ENCODE peak calls at places on chromosomes 16 and 17, in four cellular contexts. D is endothelial cell of umbilical vein, A is mesenchymal stem cell, B is GM23248. Q is an unnamed sample.

GRCh38 chr17:30950669-30951399 is 20.0 kb upstream of the RNF135 start:
- DNase-seq in D (peak), A (peak), B (peak), Q (no peak)

GRCh38 chr17:27965224-27965623 is 72.1 kb upstream of the LYRM9 start:
- DNase-seq in D (no peak), A (no peak), B (no peak), Q (no peak)

GRCh38 chr16:1175566-1176279 is 22.8 kb downstream of the CACNA1H start:
- DNase-seq in D (no peak), A (peak), B (no peak), Q (no peak)

GRCh38 chr17:30969989-30970680 is 704 bp upstream of the RNF135 start:
- DNase-seq in D (no peak), A (no peak), B (peak), Q (peak)

GRCh38 chr16:4653981-4654380 is 29.4 kb downstream of the MGRN1 start:
- DNase-seq in D (no peak), A (no peak), B (no peak), Q (no peak)

GRCh38 chr16:53620476-53620875 is 83.2 kb downstream of the RPGRIP1L start:
- DNase-seq in D (no peak), A (no peak), B (no peak), Q (no peak)

GRCh38 chr16:8798174-8798527 is 512 bp downstream of the PMM2 start:
- DNase-seq in D (no peak), A (no peak), B (peak), Q (no peak)

GRCh38 chr17:4884489-4884888 is 14.8 kb upstream of the C17orf107 start:
- DNase-seq in D (no peak), A (no peak), B (no peak), Q (no peak)

GRCh38 chr16:49458656-49459445 is 85.2 kb downstream of the C16orf78 start:
- DNase-seq in D (no peak), A (no peak), B (no peak), Q (peak)

GRCh38 chr16:87156195-87156594 is 161.0 kb downstream of the C16orf95 start:
- DNase-seq in D (no peak), A (no peak), B (no peak), Q (no peak)

GRCh38 chr16:66152841-66153525 is 213.5 kb upstream of the CDH5 start:
- DNase-seq in D (no peak), A (peak), B (peak), Q (no peak)

GRCh38 chr17:66466933-66467367 is 164.5 kb downstream of the PRKCA start:
- DNase-seq in D (peak), A (peak), B (peak), Q (no peak)

GRCh38 chr17:14833201-14833773 is 431.8 kb downstream of the PMP22 start:
- DNase-seq in D (no peak), A (peak), B (peak), Q (peak)

GRCh38 chr16:2777231-2777902 is at the start of gene ELOB:
- DNase-seq in D (peak), A (peak), B (peak), Q (peak)

GRCh38 chr17:38458521-38458920 is 30.3 kb downstream of the ARHGAP23 start:
- DNase-seq in D (no peak), A (no peak), B (no peak), Q (no peak)

GRCh38 chr16:83438326-83438725 is 369.5 kb upstream of the HSBP1 start:
- DNase-seq in D (no peak), A (no peak), B (no peak), Q (no peak)

GRCh38 chr17:62592305-62593099 is 35.0 kb upstream of the MRC2 start:
- DNase-seq in D (peak), A (peak), B (peak), Q (no peak)

GRCh38 chr16:2319606-2320005 is 20.9 kb downstream of the ABCA3 start:
- DNase-seq in D (no peak), A (no peak), B (no peak), Q (no peak)

GRCh38 chr17:9123594-9124553 is 102.6 kb downstream of the NTN1 start:
- DNase-seq in D (no peak), A (no peak), B (peak), Q (no peak)

GRCh38 chr17:18921912-18922451 is 30.0 kb upstream of the SLC5A10 start:
- DNase-seq in D (no peak), A (no peak), B (no peak), Q (no peak)

GRCh38 chr17:43940630-43941029 is 1.6 kb downstream of the PPY start:
- DNase-seq in D (peak), A (peak), B (peak), Q (peak)

GRCh38 chr17:68431661-68432071 is 25.6 kb downstream of the WIPI1 start:
- DNase-seq in D (peak), A (peak), B (peak), Q (peak)

GRCh38 chr16:10681310-10682308 is 13.1 kb downstream of the TEKT5 start:
- DNase-seq in D (no peak), A (no peak), B (no peak), Q (no peak)

GRCh38 chr16:86722970-86723369 is 144.6 kb downstream of the FOXL1 start:
- DNase-seq in D (no peak), A (no peak), B (peak), Q (no peak)

GRCh38 chr17:8675306-8675705 is 44.8 kb upstream of the MYH10 start:
- DNase-seq in D (no peak), A (no peak), B (no peak), Q (no peak)

GRCh38 chr16:84633622-84634021 is 14.7 kb upstream of the KLHL36 start:
- DNase-seq in D (no peak), A (peak), B (no peak), Q (no peak)

GRCh38 chr16:87854053-87854906 is 15.0 kb downstream of the SLC7A5 start:
- DNase-seq in D (no peak), A (no peak), B (no peak), Q (no peak)

GRCh38 chr16:62170642-62171041 is 134.4 kb upstream of the CDH8 start:
- DNase-seq in D (no peak), A (no peak), B (no peak), Q (no peak)

GRCh38 chr17:72380120-72380519 is 259.3 kb downstream of the SOX9 start:
- DNase-seq in D (no peak), A (no peak), B (no peak), Q (no peak)
- H3K9ac ChIP-seq in D (no peak), A (no peak), B (no peak), Q (no peak)

GRCh38 chr17:29111816-29112499 is 68.2 kb downstream of the MYO18A start:
- DNase-seq in D (peak), A (peak), B (peak), Q (peak)
- H2AFZ ChIP-seq in D (no peak), A (no peak), B (no peak), Q (no peak)

GRCh38 chr16:75617121-75617520 is 6.0 kb downstream of the ADAT1 start:
- DNase-seq in D (no peak), A (no peak), B (no peak), Q (no peak)
- H3K9ac ChIP-seq in D (no peak), A (no peak), B (no peak), Q (no peak)

DNA sequence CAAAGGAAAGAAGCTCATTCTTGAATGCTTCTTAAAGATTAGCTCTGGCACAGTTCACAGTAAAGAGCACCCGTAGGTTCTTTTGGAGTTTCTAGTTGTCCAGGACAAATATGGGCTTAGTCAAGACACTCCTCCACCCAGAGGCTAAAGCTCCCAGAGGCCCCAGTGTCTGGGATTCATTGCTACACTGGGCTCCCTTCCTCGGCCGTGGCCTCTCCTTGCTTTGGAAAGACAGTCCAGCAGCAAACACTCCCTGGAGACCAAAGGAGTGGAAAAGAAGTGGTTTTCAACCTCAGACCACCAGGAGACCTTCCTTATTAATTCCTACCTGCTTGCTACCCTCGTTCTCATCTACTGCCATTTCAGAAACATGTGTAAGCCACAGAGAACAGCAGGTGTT is 17.1 kb downstream of the PHB1 start:
- DNase-seq in D (no peak), A (no peak), B (peak), Q (no peak)
- H2AFZ ChIP-seq in D (no peak), A (no peak), B (peak), Q (peak)

GRCh38 chr17:64662774-64663367 is 764 bp upstream of the SMURF2 start:
- DNase-seq in D (no peak), A (no peak), B (no peak), Q (no peak)
- H3K9ac ChIP-seq in D (peak), A (peak), B (peak), Q (peak)

GRCh38 chr16:27177031-27177774 is 26.1 kb upstream of the KDM8 start:
- DNase-seq in D (peak), A (peak), B (peak), Q (no peak)
- H2AFZ ChIP-seq in D (peak), A (peak), B (peak), Q (no peak)

GRCh38 chr17:11514981-11515680 is 83.1 kb upstream of the DNAH9 start:
- DNase-seq in D (no peak), A (no peak), B (no peak), Q (no peak)

GRCh38 chr17:11515901-11516300 is 82.4 kb upstream of the DNAH9 start:
- DNase-seq in D (no peak), A (no peak), B (no peak), Q (no peak)

GRCh38 chr17:11506635-11507034 is 91.6 kb upstream of the DNAH9 start:
- DNase-seq in D (no peak), A (no peak), B (peak), Q (peak)

GRCh38 chr17:11514565-11514964 is 83.7 kb upstream of the DNAH9 start:
- DNase-seq in D (no peak), A (no peak), B (no peak), Q (no peak)

DNA sequence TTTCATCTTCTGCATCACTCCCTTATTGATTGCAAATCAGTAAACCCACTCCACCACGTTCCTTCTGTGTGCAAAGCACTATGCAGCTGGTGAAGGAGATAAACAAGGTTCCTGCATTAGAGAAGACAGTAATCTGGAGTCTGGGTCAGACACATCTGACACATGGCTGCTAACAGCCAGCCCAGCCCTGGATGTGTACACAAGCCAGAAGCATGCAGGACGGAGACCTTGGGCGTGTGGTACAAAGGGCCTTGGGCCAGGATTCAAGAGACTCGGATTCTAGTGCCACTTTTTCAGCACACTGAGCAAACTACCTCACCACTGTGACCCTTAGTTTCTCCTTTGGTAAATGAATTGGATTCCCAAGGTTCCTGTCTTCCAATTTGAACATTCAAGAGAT is 86.6 kb upstream of the DNAH9 start:
- DNase-seq in D (no peak), A (no peak), B (no peak), Q (no peak)
- H3K9ac ChIP-seq in D (no peak), A (no peak), B (no peak), Q (no peak)

GRCh38 chr17:51166987-51167931 is 1.0 kb downstream of the NME2 start:
- DNase-seq in D (peak), A (peak), B (peak), Q (peak)
- H2AFZ ChIP-seq in D (peak), A (peak), B (peak), Q (peak)

DNA sequence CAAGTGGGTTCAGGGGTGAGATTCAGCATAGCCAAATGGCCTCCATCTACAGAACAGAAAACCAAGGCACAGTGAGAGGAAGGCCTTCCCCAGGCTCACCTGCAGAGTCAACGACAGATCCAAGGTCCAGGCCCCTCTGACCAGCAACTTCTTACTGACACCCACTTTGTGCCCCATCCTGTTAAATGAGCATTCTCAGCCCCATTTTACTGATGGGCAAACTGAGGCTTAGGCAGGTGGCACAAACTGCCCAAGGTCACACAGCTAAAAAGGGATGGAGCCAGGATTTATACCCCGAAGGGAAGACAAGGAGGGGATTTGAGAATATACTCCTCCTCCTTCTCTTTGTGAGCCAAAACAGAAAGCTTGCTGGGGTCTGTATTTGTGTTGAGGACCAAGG is 9.3 kb downstream of the SBK1 start:
- DNase-seq in D (no peak), A (no peak), B (no peak), Q (no peak)
- H3K9ac ChIP-seq in D (no peak), A (no peak), B (no peak), Q (no peak)

Q was measured in DND-41.